ENCODE peak calls at places on chromosomes 3 and 15, in seven cellular contexts. S is NCI-H1694 treated with DMSO at 0.1 percent for 48 hours, E is cardiac fibroblast, U is Calu3, W is thoracic aorta, P is NAMALWA, J is NCI-H2171 treated with DMSO at 0.1 percent for 48 hours. G is an unnamed sample.

GRCh38 chr15:76968310-76968709 is 26.6 kb upstream of the PSTPIP1 start:
- DNase-seq in W (no peak), S (no peak), J (no peak), P (no peak), U (no peak), E (peak), G (no peak)

GRCh38 chr15:25249236-25250010 is 189.4 kb downstream of the UBE3A start:
- DNase-seq in J (no peak), S (no peak), W (no peak), P (no peak), E (no peak), U (no peak), G (no peak)

GRCh38 chr3:144055604-144056003 is 84.0 kb downstream of the DIPK2A start:
- DNase-seq in E (peak), J (no peak), P (no peak), U (no peak), W (no peak), S (no peak), G (no peak)

GRCh38 chr15:78937132-78937739 is 7.6 kb downstream of the CTSH start:
- DNase-seq in J (no peak), W (no peak), S (no peak), E (peak), U (no peak), P (no peak), G (no peak)

GRCh38 chr15:80925597-80926059 is 64.0 kb downstream of the MESD start:
- DNase-seq in W (no peak), U (no peak), S (peak), J (no peak), P (no peak), E (no peak), G (peak)

GRCh38 chr15:38002883-38003477 is 68.5 kb downstream of the TMCO5A start:
- DNase-seq in E (peak), J (no peak), P (peak), S (no peak), W (no peak), U (peak), G (no peak)

GRCh38 chr3:98070840-98071239 is 16.1 kb upstream of the OR5AC2 start:
- DNase-seq in P (no peak), U (no peak), J (no peak), S (no peak), E (no peak), W (no peak), G (no peak)

GRCh38 chr3:24686764-24687163 is 192.1 kb upstream of the THRB start:
- DNase-seq in J (no peak), W (no peak), U (no peak), P (no peak), S (no peak), E (peak), G (no peak)

GRCh38 chr3:47850062-47850802 is 47.3 kb downstream of the DHX30 start:
- DNase-seq in W (no peak), S (no peak), U (peak), J (no peak), P (peak), E (peak), G (no peak)

GRCh38 chr3:150319900-150320299 is 88.2 kb upstream of the TSC22D2 start:
- DNase-seq in J (no peak), W (no peak), E (peak), P (no peak), U (peak), S (no peak), G (no peak)

GRCh38 chr3:112389961-112390360 is 57.0 kb downstream of the CD200 start:
- DNase-seq in S (no peak), W (no peak), E (no peak), P (no peak), J (no peak), U (no peak), G (no peak)

GRCh38 chr3:52218454-52218853 is 7.0 kb downstream of the TLR9 start:
- DNase-seq in S (no peak), U (no peak), P (no peak), W (no peak), J (no peak), E (no peak), G (no peak)

GRCh38 chr15:80076321-80077318 is 17.1 kb downstream of the ZFAND6 start:
- DNase-seq in P (no peak), W (no peak), U (no peak), E (no peak), S (no peak), J (no peak), G (no peak)

GRCh38 chr15:69302929-69303328 is 4.2 kb downstream of the PAQR5 start:
- DNase-seq in U (no peak), S (no peak), W (no peak), E (no peak), P (no peak), J (no peak), G (no peak)

GRCh38 chr15:100252359-100252758 is 89.4 kb downstream of the ADAMTS17 start:
- DNase-seq in E (no peak), W (no peak), S (no peak), U (no peak), J (no peak), P (no peak), G (no peak)

GRCh38 chr3:155154255-155154654 is 74.1 kb downstream of the MME start:
- DNase-seq in P (no peak), J (no peak), S (no peak), E (no peak), U (no peak), W (no peak), G (no peak)

GRCh38 chr3:151479452-151479851 is 18.6 kb upstream of the IGSF10 start:
- DNase-seq in S (no peak), E (peak), U (no peak), P (no peak), W (no peak), J (no peak), G (no peak)

GRCh38 chr3:97825101-97825500 is 3.3 kb downstream of the CRYBG3 start:
- DNase-seq in W (no peak), J (no peak), U (no peak), S (no peak), E (peak), P (no peak), G (no peak)

GRCh38 chr3:157499342-157499963 is 3.8 kb downstream of the VEPH1 start:
- DNase-seq in U (peak), E (peak), P (peak), W (no peak), S (no peak), J (no peak), G (no peak)

GRCh38 chr15:36844453-36845094 is 255.8 kb downstream of the MEIS2 start:
- DNase-seq in W (no peak), E (peak), S (peak), U (no peak), P (no peak), J (peak), G (no peak)

GRCh38 chr3:195609229-195609628 is 25.5 kb upstream of the APOD start:
- DNase-seq in E (no peak), U (no peak), J (no peak), S (no peak), P (no peak), W (no peak), G (no peak)